ENCODE peak calls at places on chromosomes 13 and 19, in four cellular contexts. One of them, this sample, is unnamed.

GRCh38 chr13:99859178-99860177 is 112.1 kb downstream of the ZIC5 start:
- DNase-seq in DMS153: no peak
- DNase-seq in activated CD4-positive, alpha-beta T cell treated with anti-CD3 and anti-CD28 coated beads for 48 hours: peak
- DNase-seq in GDM1: no peak
- DNase-seq in this sample: peak

GRCh38 chr13:32911506-32911905 is 104.7 kb upstream of the KL start:
- DNase-seq in DMS153: peak
- DNase-seq in activated CD4-positive, alpha-beta T cell treated with anti-CD3 and anti-CD28 coated beads for 48 hours: peak
- DNase-seq in GDM1: peak
- DNase-seq in this sample: no peak

GRCh38 chr13:71252191-71252704 is 614.8 kb downstream of the DACH1 start:
- DNase-seq in DMS153: no peak
- DNase-seq in activated CD4-positive, alpha-beta T cell treated with anti-CD3 and anti-CD28 coated beads for 48 hours: no peak
- DNase-seq in GDM1: no peak
- DNase-seq in this sample: no peak

GRCh38 chr19:44517146-44517545 is 12.3 kb downstream of the CEACAM20 start:
- DNase-seq in DMS153: no peak
- DNase-seq in activated CD4-positive, alpha-beta T cell treated with anti-CD3 and anti-CD28 coated beads for 48 hours: no peak
- DNase-seq in GDM1: no peak
- DNase-seq in this sample: no peak

GRCh38 chr19:31698352-31698751 is 349.1 kb upstream of the TSHZ3 start:
- DNase-seq in DMS153: no peak
- DNase-seq in activated CD4-positive, alpha-beta T cell treated with anti-CD3 and anti-CD28 coated beads for 48 hours: no peak
- DNase-seq in GDM1: no peak
- DNase-seq in this sample: no peak

GRCh38 chr19:39915101-39915847 is 19.2 kb downstream of the FCGBP start:
- DNase-seq in DMS153: no peak
- DNase-seq in activated CD4-positive, alpha-beta T cell treated with anti-CD3 and anti-CD28 coated beads for 48 hours: no peak
- DNase-seq in GDM1: no peak
- DNase-seq in this sample: no peak

GRCh38 chr13:53143757-53144320 is 115.2 kb downstream of the OLFM4 start:
- DNase-seq in DMS153: no peak
- DNase-seq in activated CD4-positive, alpha-beta T cell treated with anti-CD3 and anti-CD28 coated beads for 48 hours: no peak
- DNase-seq in GDM1: no peak
- DNase-seq in this sample: no peak

GRCh38 chr19:11551603-11552235 is 7.3 kb downstream of the ELOF1 start:
- DNase-seq in DMS153: no peak
- DNase-seq in activated CD4-positive, alpha-beta T cell treated with anti-CD3 and anti-CD28 coated beads for 48 hours: peak
- DNase-seq in GDM1: no peak
- DNase-seq in this sample: no peak

GRCh38 chr13:62357887-62358645 is 942.4 kb upstream of the PCDH20 start:
- DNase-seq in DMS153: no peak
- DNase-seq in activated CD4-positive, alpha-beta T cell treated with anti-CD3 and anti-CD28 coated beads for 48 hours: no peak
- DNase-seq in GDM1: peak
- DNase-seq in this sample: no peak

GRCh38 chr19:41804327-41804726 is 7.9 kb downstream of the CEACAM3 start:
- DNase-seq in DMS153: no peak
- DNase-seq in activated CD4-positive, alpha-beta T cell treated with anti-CD3 and anti-CD28 coated beads for 48 hours: no peak
- DNase-seq in GDM1: peak
- DNase-seq in this sample: no peak

GRCh38 chr19:18674616-18675015 is 8.9 kb upstream of the CRTC1 start:
- DNase-seq in DMS153: no peak
- DNase-seq in activated CD4-positive, alpha-beta T cell treated with anti-CD3 and anti-CD28 coated beads for 48 hours: no peak
- DNase-seq in GDM1: no peak
- DNase-seq in this sample: no peak

GRCh38 chr19:12838893-12839656 is 760 bp downstream of the MAST1 start:
- DNase-seq in DMS153: no peak
- DNase-seq in activated CD4-positive, alpha-beta T cell treated with anti-CD3 and anti-CD28 coated beads for 48 hours: peak
- DNase-seq in GDM1: no peak
- DNase-seq in this sample: peak

GRCh38 chr13:112990783-112991182 is 21.8 kb downstream of the MCF2L start:
- DNase-seq in DMS153: peak
- DNase-seq in activated CD4-positive, alpha-beta T cell treated with anti-CD3 and anti-CD28 coated beads for 48 hours: no peak
- DNase-seq in GDM1: no peak
- DNase-seq in this sample: no peak

GRCh38 chr19:5093297-5093858 is 124.5 kb downstream of the KDM4B start:
- DNase-seq in DMS153: no peak
- DNase-seq in activated CD4-positive, alpha-beta T cell treated with anti-CD3 and anti-CD28 coated beads for 48 hours: no peak
- DNase-seq in GDM1: no peak
- DNase-seq in this sample: no peak

GRCh38 chr19:49889687-49890348 is 6.9 kb downstream of the IL4I1 start:
- DNase-seq in DMS153: peak
- DNase-seq in activated CD4-positive, alpha-beta T cell treated with anti-CD3 and anti-CD28 coated beads for 48 hours: peak
- DNase-seq in GDM1: no peak
- DNase-seq in this sample: peak

GRCh38 chr19:18062043-18062442 is 24.7 kb downstream of the IL12RB1 start:
- DNase-seq in DMS153: peak
- DNase-seq in activated CD4-positive, alpha-beta T cell treated with anti-CD3 and anti-CD28 coated beads for 48 hours: no peak
- DNase-seq in GDM1: no peak
- DNase-seq in this sample: no peak

GRCh38 chr13:68124437-68125086 is 894.4 kb upstream of the PCDH9 start:
- DNase-seq in DMS153: no peak
- DNase-seq in activated CD4-positive, alpha-beta T cell treated with anti-CD3 and anti-CD28 coated beads for 48 hours: no peak
- DNase-seq in GDM1: no peak
- DNase-seq in this sample: no peak

GRCh38 chr13:83634601-83635000 is 247.7 kb downstream of the SLITRK1 start:
- DNase-seq in DMS153: no peak
- DNase-seq in activated CD4-positive, alpha-beta T cell treated with anti-CD3 and anti-CD28 coated beads for 48 hours: no peak
- DNase-seq in GDM1: no peak
- DNase-seq in this sample: no peak

GRCh38 chr13:99421758-99422555 is 79.3 kb upstream of the TM9SF2 start:
- DNase-seq in DMS153: no peak
- DNase-seq in activated CD4-positive, alpha-beta T cell treated with anti-CD3 and anti-CD28 coated beads for 48 hours: no peak
- DNase-seq in GDM1: no peak
- DNase-seq in this sample: no peak

GRCh38 chr19:44737238-44738160 is 11.0 kb upstream of the BCL3 start:
- DNase-seq in DMS153: no peak
- DNase-seq in activated CD4-positive, alpha-beta T cell treated with anti-CD3 and anti-CD28 coated beads for 48 hours: no peak
- DNase-seq in GDM1: no peak
- DNase-seq in this sample: no peak

GRCh38 chr13:111790621-111791020 is 276.3 kb upstream of the SOX1 start:
- DNase-seq in DMS153: no peak
- DNase-seq in activated CD4-positive, alpha-beta T cell treated with anti-CD3 and anti-CD28 coated beads for 48 hours: no peak
- DNase-seq in GDM1: no peak
- DNase-seq in this sample: no peak

GRCh38 chr19:6533000-6533328 is 2.1 kb downstream of the TNFSF9 start:
- DNase-seq in DMS153: no peak
- DNase-seq in activated CD4-positive, alpha-beta T cell treated with anti-CD3 and anti-CD28 coated beads for 48 hours: no peak
- DNase-seq in GDM1: no peak
- DNase-seq in this sample: no peak